ENCODE peak calls at places on chromosomes 6 and 20, in six cellular contexts. A, H, M, B, V and W are unnamed samples.

GRCh38 chr20:45470262-45470931 is 844 bp downstream of the WFDC2 start:
- DNase-seq in A (no peak), H (peak), M (no peak), B (no peak), V (peak), W (peak)

GRCh38 chr6:152267967-152268845 is 369.0 kb downstream of the SYNE1 start:
- DNase-seq in A (no peak), H (no peak), M (no peak), B (no peak), V (no peak), W (no peak)

GRCh38 chr6:166559211-166559610 is 27.3 kb downstream of the RAMACL start:
- DNase-seq in A (no peak), H (no peak), M (no peak), B (no peak), V (no peak), W (no peak)

GRCh38 chr6:112081569-112081968 is 5.7 kb downstream of the TUBE1 start:
- DNase-seq in A (no peak), H (no peak), M (no peak), B (no peak), V (no peak), W (no peak)

GRCh38 chr6:30357678-30358339 is 12.9 kb downstream of the RPP21 start:
- DNase-seq in A (peak), H (peak), M (peak), B (peak), V (no peak), W (peak)

GRCh38 chr6:144296973-144297372 is 11.8 kb downstream of the UTRN start:
- DNase-seq in A (no peak), H (no peak), M (no peak), B (no peak), V (no peak), W (no peak)

GRCh38 chr6:105105094-105105493 is 74.7 kb downstream of the POPDC3 start:
- DNase-seq in A (no peak), H (no peak), M (no peak), B (no peak), V (no peak), W (no peak)

GRCh38 chr20:63940071-63940471 is 16.1 kb downstream of the UCKL1 start:
- DNase-seq in A (no peak), H (no peak), M (no peak), B (no peak), V (no peak), W (no peak)

GRCh38 chr6:48765352-48765961 is 654.5 kb upstream of the PTCHD4 start:
- DNase-seq in A (no peak), H (peak), M (peak), B (peak), V (no peak), W (peak)
- TF ChIP-seq CTCF in A (no peak), H (peak), M (peak), B (peak), V (peak), W (peak)

GRCh38 chr20:31977080-31977479 is 9.1 kb downstream of the XKR7 start:
- DNase-seq in A (no peak), H (no peak), M (no peak), B (no peak), V (no peak), W (no peak)
- TF ChIP-seq CTCF in A (no peak), H (no peak), M (no peak), B (no peak), V (no peak), W (no peak)

DNA sequence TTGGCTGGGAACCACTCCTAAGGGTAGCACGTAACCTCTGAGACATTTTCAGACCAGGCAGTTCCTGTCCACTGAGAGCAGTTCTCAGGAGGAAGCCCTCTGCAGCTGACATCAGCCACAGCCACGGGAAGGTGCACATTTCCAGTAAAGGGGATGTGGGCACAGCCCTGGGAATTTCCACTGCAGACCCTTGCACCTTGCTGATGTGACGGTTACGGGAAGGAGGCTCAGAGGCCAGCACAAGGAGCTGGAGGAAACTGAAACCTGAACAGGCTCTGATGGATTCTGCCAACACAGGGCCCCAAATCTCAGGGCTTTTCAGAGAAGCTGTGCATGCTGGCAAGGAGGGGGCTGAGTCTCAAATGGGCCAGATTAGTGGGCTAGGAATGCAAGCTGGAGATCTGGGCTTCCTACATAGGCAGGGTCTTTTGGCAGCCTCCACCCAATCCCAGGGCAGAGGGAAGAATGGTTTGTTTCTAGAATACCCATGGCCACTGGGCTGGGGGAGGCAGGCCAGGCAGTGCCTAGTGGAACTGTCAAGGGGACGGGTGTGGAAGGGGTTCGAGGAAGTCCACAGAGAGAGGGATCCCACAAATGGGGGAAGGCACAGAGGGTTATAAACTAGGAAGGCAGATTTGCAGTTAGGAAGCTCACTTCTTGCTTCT is 14.2 kb downstream of the EBF4 start:
- DNase-seq in A (no peak), H (no peak), M (no peak), B (no peak), V (no peak), W (no peak)
- TF ChIP-seq CTCF in A (no peak), H (no peak), M (no peak), B (no peak), V (no peak), W (no peak)

GRCh38 chr6:84770521-84770920 is 6.1 kb upstream of the TBX18 start:
- DNase-seq in A (no peak), H (no peak), M (no peak), B (no peak), V (no peak), W (no peak)

GRCh38 chr6:84772428-84773132 is 8.2 kb upstream of the TBX18 start:
- DNase-seq in A (no peak), H (no peak), M (no peak), B (no peak), V (no peak), W (no peak)

GRCh38 chr6:84773133-84773430 is 8.7 kb upstream of the TBX18 start:
- DNase-seq in A (no peak), H (no peak), M (no peak), B (no peak), V (no peak), W (no peak)

GRCh38 chr6:84773431-84774173 is 9.2 kb upstream of the TBX18 start:
- DNase-seq in A (no peak), H (peak), M (peak), B (no peak), V (peak), W (peak)

GRCh38 chr6:84771732-84772131 is 7.3 kb upstream of the TBX18 start:
- DNase-seq in A (no peak), H (no peak), M (no peak), B (no peak), V (no peak), W (no peak)
- TF ChIP-seq CTCF in A (no peak), H (no peak), M (no peak), B (no peak), V (no peak), W (no peak)

GRCh38 chr20:50298554-50299324 is 108.1 kb downstream of the CEBPB start:
- DNase-seq in A (no peak), H (no peak), M (no peak), B (no peak), V (peak), W (no peak)
- TF ChIP-seq CTCF in A (no peak), H (no peak), M (no peak), B (no peak), V (no peak), W (no peak)

DNA sequence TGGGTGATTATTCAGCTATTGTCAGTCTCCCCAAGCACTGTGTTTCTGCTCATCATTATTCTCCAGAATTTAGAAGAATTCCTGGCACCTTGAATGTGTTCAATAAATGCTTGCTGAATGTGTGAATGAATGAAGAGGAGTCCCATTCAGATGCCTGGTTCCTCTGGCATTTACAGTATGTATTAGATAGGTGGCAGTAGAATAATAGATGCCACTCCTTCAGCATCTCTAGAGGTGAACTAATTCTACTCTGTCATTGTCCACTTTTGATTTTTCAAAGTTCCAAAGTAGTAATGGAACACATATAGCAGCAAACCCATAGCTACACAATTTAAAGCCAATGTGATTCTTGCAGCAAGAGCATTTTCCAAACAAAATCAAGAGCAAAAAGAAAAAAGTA is 118.9 kb upstream of the CEP162 start:
- DNase-seq in A (no peak), H (no peak), M (no peak), B (no peak), V (no peak), W (no peak)
- TF ChIP-seq CTCF in A (no peak), H (no peak), M (peak), B (peak), V (no peak), W (no peak)

GRCh38 chr6:146028250-146028789 is 542 bp upstream of the GRM1 start:
- DNase-seq in A (peak), H (peak), M (peak), B (peak), V (peak), W (peak)

GRCh38 chr6:146028835-146029572 is at the start of gene GRM1:
- DNase-seq in A (no peak), H (no peak), M (no peak), B (no peak), V (no peak), W (no peak)

GRCh38 chr6:146029573-146030184 is 817 bp downstream of the GRM1 start:
- DNase-seq in A (no peak), H (no peak), M (no peak), B (no peak), V (no peak), W (no peak)

GRCh38 chr6:146026873-146027272 is 2.0 kb upstream of the GRM1 start:
- DNase-seq in A (no peak), H (no peak), M (no peak), B (no peak), V (no peak), W (no peak)

DNA sequence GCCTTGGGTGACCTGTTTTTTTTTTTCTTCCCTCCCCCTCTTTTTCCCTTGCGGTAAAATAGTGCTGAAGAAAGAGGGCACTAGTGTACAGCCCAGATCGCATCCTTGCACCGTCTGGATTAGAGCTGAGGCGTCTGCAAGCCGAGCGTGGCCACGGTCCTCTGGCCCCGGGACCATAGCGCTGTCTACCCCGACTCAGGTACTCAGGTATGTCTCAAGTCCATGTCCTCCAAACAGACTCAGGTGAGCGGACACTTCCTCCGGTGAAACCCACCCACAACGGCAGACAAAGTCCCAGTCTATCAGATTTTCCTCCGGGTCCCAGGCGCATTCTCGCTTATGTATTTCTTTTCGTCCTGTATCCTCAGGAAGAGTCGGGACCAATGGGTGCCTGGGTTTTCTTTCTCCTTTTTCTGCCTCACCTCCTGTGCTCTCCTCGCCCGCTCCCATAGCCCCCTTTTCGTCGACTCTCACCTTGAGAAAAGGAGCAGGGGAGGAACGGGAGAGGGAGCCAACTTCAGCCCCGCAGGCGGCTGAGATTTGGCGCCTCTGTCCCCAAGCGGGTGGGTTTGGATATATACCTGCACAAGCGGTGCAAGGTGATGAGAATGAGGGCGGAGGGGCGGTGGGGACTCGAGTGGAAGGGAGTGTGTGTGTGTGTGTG is 1.1 kb upstream of the GRM1 start:
- DNase-seq in A (no peak), H (no peak), M (no peak), B (no peak), V (no peak), W (no peak)
- TF ChIP-seq CTCF in A (no peak), H (no peak), M (no peak), B (no peak), V (no peak), W (no peak)

GRCh38 chr6:85797993-85798392 is 155.3 kb upstream of the SYNCRIP start:
- DNase-seq in A (no peak), H (no peak), M (no peak), B (no peak), V (no peak), W (no peak)

GRCh38 chr6:85802162-85802561 is 159.5 kb upstream of the SYNCRIP start:
- DNase-seq in A (no peak), H (no peak), M (no peak), B (no peak), V (no peak), W (no peak)

GRCh38 chr6:85795966-85796365 is 153.3 kb upstream of the SYNCRIP start:
- DNase-seq in A (no peak), H (no peak), M (no peak), B (no peak), V (no peak), W (no peak)

GRCh38 chr6:85803721-85804120 is 161.0 kb upstream of the SYNCRIP start:
- DNase-seq in A (no peak), H (no peak), M (no peak), B (no peak), V (no peak), W (no peak)

DNA sequence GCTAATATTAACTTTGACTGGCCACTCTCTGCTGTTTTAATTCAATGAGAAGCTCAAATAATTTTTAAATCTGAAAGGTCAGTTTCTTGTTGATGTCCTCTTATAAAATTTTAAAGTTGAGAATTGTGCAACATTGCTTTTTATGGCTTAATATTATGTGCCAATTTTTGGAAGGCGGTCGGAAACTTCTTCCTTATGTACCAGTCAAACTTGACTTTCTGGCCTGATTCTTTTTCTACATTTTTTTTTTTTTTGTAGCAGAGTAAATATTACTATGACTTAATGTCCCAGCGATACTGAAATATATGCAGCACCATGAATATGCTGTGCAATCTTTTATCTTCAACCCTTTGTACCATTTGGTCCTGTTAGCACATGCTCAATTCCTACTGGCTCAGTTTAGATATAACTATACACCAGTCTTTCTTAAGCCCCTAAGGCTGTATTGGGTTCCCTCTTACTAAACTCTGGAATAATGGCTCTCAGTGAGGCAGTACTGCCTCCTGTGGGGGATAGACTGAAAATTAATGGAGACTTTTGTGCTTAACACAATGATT is 156.3 kb upstream of the SYNCRIP start:
- DNase-seq in A (no peak), H (no peak), M (no peak), B (no peak), V (no peak), W (no peak)
- TF ChIP-seq CTCF in A (no peak), H (no peak), M (no peak), B (no peak), V (no peak), W (no peak)